ENCODE peak calls at places on chromosomes 4 and X, in four cellular contexts. One of them, this sample, is unnamed.

GRCh38 chr4:48490012-48490679 is at the start of gene ZAR1:
- DNase-seq in cardiac muscle cell: no peak
- DNase-seq in lung: no peak
- DNase-seq in ascending aorta: no peak
- DNase-seq in this sample: no peak

GRCh38 chrX:47831788-47832187 is 4.9 kb upstream of the ZNF81 start:
- DNase-seq in cardiac muscle cell: peak
- DNase-seq in lung: peak
- DNase-seq in ascending aorta: no peak
- DNase-seq in this sample: peak

GRCh38 chrX:107773906-107774435 is 1.6 kb downstream of the TSC22D3 start:
- DNase-seq in cardiac muscle cell: no peak
- DNase-seq in lung: no peak
- DNase-seq in ascending aorta: no peak
- DNase-seq in this sample: no peak

GRCh38 chr4:177051473-177052060 is 258.1 kb upstream of the NEIL3 start:
- DNase-seq in cardiac muscle cell: peak
- DNase-seq in lung: no peak
- DNase-seq in ascending aorta: no peak
- DNase-seq in this sample: peak

GRCh38 chr4:168124008-168124641 is 31.8 kb downstream of the ANXA10 start:
- DNase-seq in cardiac muscle cell: no peak
- DNase-seq in lung: no peak
- DNase-seq in ascending aorta: no peak
- DNase-seq in this sample: no peak

GRCh38 chr4:158630893-158631292 is 40.8 kb downstream of the C4orf46 start:
- DNase-seq in cardiac muscle cell: peak
- DNase-seq in lung: no peak
- DNase-seq in ascending aorta: no peak
- DNase-seq in this sample: no peak

GRCh38 chr4:158176108-158176507 is 3.3 kb upstream of the GASK1B start:
- DNase-seq in cardiac muscle cell: no peak
- DNase-seq in lung: peak
- DNase-seq in ascending aorta: peak
- DNase-seq in this sample: no peak

GRCh38 chr4:42809419-42810084 is 83.0 kb upstream of the GRXCR1 start:
- DNase-seq in cardiac muscle cell: no peak
- DNase-seq in lung: no peak
- DNase-seq in ascending aorta: no peak
- DNase-seq in this sample: no peak

GRCh38 chr4:2811830-2812599 is 19.1 kb downstream of the SH3BP2 start:
- DNase-seq in cardiac muscle cell: peak
- DNase-seq in lung: peak
- DNase-seq in ascending aorta: peak
- DNase-seq in this sample: peak

GRCh38 chr4:142752331-142752830 is 93.7 kb downstream of the INPP4B start:
- DNase-seq in cardiac muscle cell: peak
- DNase-seq in lung: no peak
- DNase-seq in ascending aorta: no peak
- DNase-seq in this sample: no peak

GRCh38 chrX:54640721-54641120 is 110.7 kb downstream of the GNL3L start:
- DNase-seq in cardiac muscle cell: no peak
- DNase-seq in lung: no peak
- DNase-seq in ascending aorta: no peak
- DNase-seq in this sample: peak

GRCh38 chr4:84895283-84895682 is 71.2 kb downstream of the WDFY3 start:
- DNase-seq in cardiac muscle cell: no peak
- DNase-seq in lung: no peak
- DNase-seq in ascending aorta: no peak
- DNase-seq in this sample: no peak

GRCh38 chrX:17459008-17459407 is 84.0 kb downstream of the NHS start:
- DNase-seq in cardiac muscle cell: peak
- DNase-seq in lung: peak
- DNase-seq in ascending aorta: no peak
- DNase-seq in this sample: no peak

GRCh38 chrX:115268421-115268820 is 21.1 kb upstream of the LUZP4 start:
- DNase-seq in cardiac muscle cell: peak
- DNase-seq in lung: no peak
- DNase-seq in ascending aorta: no peak
- DNase-seq in this sample: peak

GRCh38 chrX:149472620-149473019 is 32.5 kb downstream of the IDS start:
- DNase-seq in cardiac muscle cell: no peak
- DNase-seq in lung: no peak
- DNase-seq in ascending aorta: no peak
- DNase-seq in this sample: no peak

GRCh38 chr4:140799686-140800225 is 43.6 kb upstream of the TBC1D9 start:
- DNase-seq in cardiac muscle cell: no peak
- DNase-seq in lung: no peak
- DNase-seq in ascending aorta: no peak
- DNase-seq in this sample: no peak

GRCh38 chrX:70030242-70030823 is 19.4 kb downstream of the AWAT2 start:
- DNase-seq in cardiac muscle cell: peak
- DNase-seq in lung: no peak
- DNase-seq in ascending aorta: no peak
- DNase-seq in this sample: peak

GRCh38 chrX:153635788-153636668 is 11.0 kb upstream of the DUSP9 start:
- DNase-seq in cardiac muscle cell: no peak
- DNase-seq in lung: no peak
- DNase-seq in ascending aorta: peak
- DNase-seq in this sample: peak

GRCh38 chr4:84866295-84866694 is 100.2 kb downstream of the WDFY3 start:
- DNase-seq in cardiac muscle cell: no peak
- DNase-seq in lung: no peak
- DNase-seq in ascending aorta: no peak
- DNase-seq in this sample: no peak

GRCh38 chr4:110950721-110951120 is 327.8 kb upstream of the PITX2 start:
- DNase-seq in cardiac muscle cell: no peak
- DNase-seq in lung: no peak
- DNase-seq in ascending aorta: no peak
- DNase-seq in this sample: no peak

GRCh38 chr4:147194604-147195003 is 248.9 kb upstream of the TTC29 start:
- DNase-seq in cardiac muscle cell: no peak
- DNase-seq in lung: no peak
- DNase-seq in ascending aorta: no peak
- DNase-seq in this sample: peak

GRCh38 chr4:82989567-82990429 is 20.8 kb downstream of the LIN54 start:
- DNase-seq in cardiac muscle cell: peak
- DNase-seq in lung: no peak
- DNase-seq in ascending aorta: no peak
- DNase-seq in this sample: peak

GRCh38 chr4:182717788-182718583 is 199.2 kb downstream of the DCTD start:
- DNase-seq in cardiac muscle cell: no peak
- DNase-seq in lung: no peak
- DNase-seq in ascending aorta: no peak
- DNase-seq in this sample: peak

GRCh38 chr4:8725845-8726244 is 133.3 kb downstream of the CPZ start:
- DNase-seq in cardiac muscle cell: no peak
- DNase-seq in lung: no peak
- DNase-seq in ascending aorta: peak
- DNase-seq in this sample: no peak

GRCh38 chrX:97685753-97686152 is 802.0 kb downstream of the RPA4 start:
- DNase-seq in cardiac muscle cell: peak
- DNase-seq in lung: no peak
- DNase-seq in ascending aorta: no peak
- DNase-seq in this sample: peak

GRCh38 chr4:13528823-13529129 is 15.5 kb downstream of the NKX3-2 start:
- DNase-seq in cardiac muscle cell: no peak
- DNase-seq in lung: no peak
- DNase-seq in ascending aorta: no peak
- DNase-seq in this sample: no peak

GRCh38 chr4:98609946-98610345 is 48.5 kb downstream of the TSPAN5 start:
- DNase-seq in cardiac muscle cell: no peak
- DNase-seq in lung: no peak
- DNase-seq in ascending aorta: no peak
- DNase-seq in this sample: no peak

GRCh38 chr4:152586668-152587067 is 50.8 kb upstream of the FBXW7 start:
- DNase-seq in cardiac muscle cell: no peak
- DNase-seq in lung: no peak
- DNase-seq in ascending aorta: no peak
- DNase-seq in this sample: no peak

GRCh38 chrX:68292471-68292870 is 140.8 kb downstream of the OPHN1 start:
- DNase-seq in cardiac muscle cell: no peak
- DNase-seq in lung: no peak
- DNase-seq in ascending aorta: no peak
- DNase-seq in this sample: no peak

GRCh38 chr4:175906397-175906796 is 94.3 kb upstream of the GPM6A start:
- DNase-seq in cardiac muscle cell: no peak
- DNase-seq in lung: no peak
- DNase-seq in ascending aorta: no peak
- DNase-seq in this sample: no peak

GRCh38 chr4:116055857-116056827 is 942.7 kb upstream of the NDST4 start:
- DNase-seq in cardiac muscle cell: peak
- DNase-seq in lung: no peak
- DNase-seq in ascending aorta: no peak
- DNase-seq in this sample: peak

GRCh38 chrX:69238153-69238959 is 73.1 kb upstream of the PJA1 start:
- DNase-seq in cardiac muscle cell: no peak
- DNase-seq in lung: no peak
- DNase-seq in ascending aorta: no peak
- DNase-seq in this sample: no peak

GRCh38 chr4:108047199-108047598 is 57.5 kb downstream of the HADH start:
- DNase-seq in cardiac muscle cell: no peak
- DNase-seq in lung: peak
- DNase-seq in ascending aorta: no peak
- DNase-seq in this sample: no peak

GRCh38 chr4:108045687-108046024 is 56.0 kb downstream of the HADH start:
- DNase-seq in cardiac muscle cell: peak
- DNase-seq in lung: peak
- DNase-seq in ascending aorta: no peak
- DNase-seq in this sample: no peak

GRCh38 chr4:108043536-108043935 is 53.8 kb downstream of the HADH start:
- DNase-seq in cardiac muscle cell: no peak
- DNase-seq in lung: no peak
- DNase-seq in ascending aorta: no peak
- DNase-seq in this sample: no peak

GRCh38 chr4:108044951-108045686 is 55.4 kb downstream of the HADH start:
- DNase-seq in cardiac muscle cell: no peak
- DNase-seq in lung: no peak
- DNase-seq in ascending aorta: no peak
- DNase-seq in this sample: no peak

DNA sequence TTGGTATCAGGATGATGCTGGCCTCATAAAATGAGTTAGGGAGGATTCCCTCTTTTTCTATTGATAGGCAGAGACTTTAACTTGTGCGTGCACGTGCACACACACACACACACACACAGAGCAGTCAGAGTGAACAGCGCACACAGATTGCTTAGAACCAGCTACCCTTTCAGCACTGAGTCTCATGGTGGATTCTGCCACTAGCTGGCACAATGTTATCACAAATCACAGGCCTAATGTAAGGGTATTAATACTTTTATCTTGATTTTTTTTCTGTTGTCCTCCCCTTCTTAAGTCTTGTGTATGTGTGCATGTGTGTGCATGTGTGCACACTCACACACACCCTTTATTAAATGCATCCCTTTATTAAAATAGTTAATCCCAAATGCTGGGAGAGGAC is 53.2 kb downstream of the HADH start:
- DNase-seq in cardiac muscle cell: no peak
- DNase-seq in lung: no peak
- DNase-seq in ascending aorta: no peak
- DNase-seq in this sample: no peak
- TF ChIP-seq CTCF in cardiac muscle cell: no peak
- TF ChIP-seq CTCF in lung: no peak
- TF ChIP-seq CTCF in ascending aorta: no peak
- TF ChIP-seq CTCF in this sample: peak

DNA sequence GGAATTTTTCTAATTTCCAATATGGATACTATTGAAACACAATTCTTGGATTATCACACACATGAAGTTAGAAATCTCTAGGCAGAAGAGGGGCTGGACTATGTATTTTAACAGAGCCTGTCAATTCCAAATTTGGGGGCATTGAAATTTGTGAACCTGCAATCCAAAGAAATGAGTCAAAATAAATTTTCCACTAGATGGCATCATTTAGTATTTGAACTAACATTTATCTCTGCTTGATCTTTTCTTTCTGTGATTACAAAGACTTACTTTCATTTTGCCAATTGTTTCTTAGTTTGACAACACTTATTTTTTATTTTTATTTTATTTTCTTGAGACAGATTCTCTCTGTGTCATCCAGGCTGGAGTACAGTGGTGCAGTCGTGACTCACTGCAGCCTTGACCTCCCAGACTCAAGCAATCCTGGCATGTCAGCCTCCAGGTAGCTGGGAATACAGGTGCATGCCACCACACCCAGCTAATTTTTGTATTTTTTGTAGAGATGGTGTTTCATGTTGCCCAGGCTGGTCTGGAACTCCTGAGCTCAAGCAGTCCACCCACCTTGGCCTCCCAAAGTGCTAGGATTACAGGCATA is 2.7 kb upstream of the PYURF start:
- DNase-seq in cardiac muscle cell: no peak
- DNase-seq in lung: no peak
- DNase-seq in ascending aorta: no peak
- DNase-seq in this sample: no peak
- TF ChIP-seq CTCF in cardiac muscle cell: no peak
- TF ChIP-seq CTCF in lung: peak
- TF ChIP-seq CTCF in ascending aorta: no peak
- TF ChIP-seq CTCF in this sample: no peak

GRCh38 chrX:151365579-151365978 is 31.4 kb upstream of the VMA21 start:
- DNase-seq in cardiac muscle cell: no peak
- DNase-seq in lung: no peak
- DNase-seq in ascending aorta: no peak
- DNase-seq in this sample: no peak

DNA sequence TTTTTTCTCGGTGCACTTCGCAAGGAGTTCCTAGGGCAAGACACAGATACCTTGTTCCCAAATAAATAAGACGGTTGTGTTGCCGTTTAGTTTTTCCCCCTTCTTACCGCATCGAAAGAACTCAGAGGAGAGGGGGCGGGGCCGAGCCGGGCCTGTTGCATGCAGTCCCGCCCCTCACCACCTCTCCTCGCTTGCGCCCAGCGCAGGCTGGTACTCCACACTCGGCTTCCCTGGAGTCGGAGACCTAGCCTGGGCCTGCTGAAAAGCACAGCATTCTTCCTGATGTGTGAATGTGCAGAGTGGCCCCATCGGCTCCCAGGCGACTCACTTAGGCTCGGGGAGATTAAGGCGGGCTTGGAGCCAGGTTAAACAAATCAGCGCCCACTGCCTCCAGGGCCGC is 26.1 kb upstream of the VMA21 start:
- DNase-seq in cardiac muscle cell: no peak
- DNase-seq in lung: no peak
- DNase-seq in ascending aorta: no peak
- DNase-seq in this sample: no peak
- TF ChIP-seq CTCF in cardiac muscle cell: no peak
- TF ChIP-seq CTCF in lung: no peak
- TF ChIP-seq CTCF in ascending aorta: no peak
- TF ChIP-seq CTCF in this sample: no peak

DNA sequence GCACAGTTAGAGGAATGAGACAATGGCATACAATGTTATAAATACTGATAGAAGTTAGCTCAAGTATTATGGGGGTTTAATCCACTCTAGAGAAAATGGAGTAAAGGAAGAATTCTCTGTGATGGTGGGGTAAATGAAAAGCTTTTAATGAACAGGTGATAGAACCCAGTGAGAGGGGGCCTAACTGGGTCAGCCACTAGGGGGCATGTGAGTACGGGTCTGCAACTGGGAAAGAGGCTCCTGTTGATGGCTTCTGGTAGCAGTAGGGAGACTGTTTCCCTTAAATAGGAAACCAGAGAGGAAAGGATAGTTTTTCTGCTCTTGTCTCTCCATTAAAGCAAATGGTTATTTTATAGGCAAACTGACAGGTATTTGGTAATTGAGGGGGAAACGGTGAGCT is 132.8 kb upstream of the GPR101 start:
- DNase-seq in cardiac muscle cell: no peak
- DNase-seq in lung: no peak
- DNase-seq in ascending aorta: no peak
- DNase-seq in this sample: peak
- TF ChIP-seq CTCF in cardiac muscle cell: no peak
- TF ChIP-seq CTCF in lung: no peak
- TF ChIP-seq CTCF in ascending aorta: no peak
- TF ChIP-seq CTCF in this sample: peak